ENCODE peak calls at places on chromosomes 5 and 9, in four cellular contexts. P, M, G and A are unnamed samples.

GRCh38 chr5:59296317-59297264 is 596.9 kb downstream of the PDE4D start:
- DNase-seq in P (no peak), M (no peak), G (no peak), A (no peak)

GRCh38 chr9:35306281-35306680 is 144.5 kb downstream of the UNC13B start:
- DNase-seq in M (no peak), P (no peak), G (no peak), A (no peak)

GRCh38 chr9:22548625-22549024 is 102.0 kb downstream of the DMRTA1 start:
- DNase-seq in M (no peak), P (no peak), G (no peak), A (no peak)

GRCh38 chr5:30401479-30402058 is 791.9 kb upstream of the CDH6 start:
- DNase-seq in P (no peak), M (no peak), G (no peak), A (peak)

GRCh38 chr5:77725646-77726045 is 50.5 kb downstream of the TBCA start:
- DNase-seq in M (no peak), G (no peak), P (no peak), A (no peak)

GRCh38 chr5:35248843-35249780 is 18.8 kb upstream of the PRLR start:
- DNase-seq in G (no peak), M (no peak), P (no peak), A (no peak)

GRCh38 chr9:128575469-128575868 is 23.1 kb downstream of the SPTAN1 start:
- DNase-seq in G (no peak), M (no peak), P (no peak), A (no peak)

GRCh38 chr5:132736853-132737833 is at the start of gene KIF3A:
- DNase-seq in G (peak), P (peak), M (peak), A (peak)

GRCh38 chr5:15807861-15808260 is 307.9 kb downstream of the FBXL7 start:
- DNase-seq in P (peak), M (no peak), G (peak), A (peak)

GRCh38 chr5:132184588-132184987 is 43.1 kb downstream of the P4HA2 start:
- DNase-seq in M (no peak), G (no peak), P (no peak), A (no peak)

GRCh38 chr9:91120200-91120599 is 241.5 kb downstream of the AUH start:
- DNase-seq in P (no peak), M (no peak), G (no peak), A (no peak)

GRCh38 chr9:135339378-135339973 is 140.1 kb upstream of the PPP1R26 start:
- DNase-seq in P (no peak), M (peak), G (no peak), A (no peak)

GRCh38 chr5:9562101-9562500 is 16.2 kb upstream of the SEMA5A start:
- DNase-seq in P (no peak), M (no peak), G (no peak), A (peak)

GRCh38 chr9:122463828-122464632 is 13.7 kb downstream of the OR1J1 start:
- DNase-seq in P (no peak), G (no peak), M (no peak), A (peak)

GRCh38 chr9:121556580-121556979 is 56.9 kb upstream of the GGTA1 start:
- DNase-seq in M (no peak), G (peak), P (peak), A (peak)

GRCh38 chr5:33438996-33439395 is 1.8 kb upstream of the TARS1 start:
- DNase-seq in P (no peak), M (no peak), G (no peak), A (no peak)

GRCh38 chr9:15714746-15715145 is 161.9 kb downstream of the CCDC171 start:
- DNase-seq in P (no peak), G (no peak), M (no peak), A (no peak)

GRCh38 chr5:20678814-20679298 is 690.9 kb upstream of the CDH18 start:
- DNase-seq in P (no peak), M (no peak), G (no peak), A (peak)

GRCh38 chr5:133457439-133457838 is 154.9 kb downstream of the FSTL4 start:
- DNase-seq in G (no peak), M (no peak), P (no peak), A (no peak)

GRCh38 chr5:56003179-56003578 is 8.4 kb upstream of the IL6ST start:
- DNase-seq in M (no peak), G (no peak), P (no peak), A (no peak)

GRCh38 chr5:78274540-78275197 is 19.8 kb downstream of the AP3B1 start:
- DNase-seq in M (no peak), P (no peak), G (no peak), A (no peak)

GRCh38 chr5:55364537-55365055 is 56.8 kb downstream of the MTREX start:
- DNase-seq in G (no peak), M (no peak), P (no peak), A (no peak)

GRCh38 chr9:13568851-13569618 is 289.5 kb upstream of the MPDZ start:
- DNase-seq in P (no peak), G (no peak), M (no peak), A (no peak)

GRCh38 chr5:178069909-178070308 is 43.4 kb upstream of the N4BP3 start:
- DNase-seq in G (no peak), M (peak), P (no peak), A (peak)

GRCh38 chr5:10668697-10669096 is 92.3 kb downstream of the DAP start:
- DNase-seq in G (no peak), P (no peak), M (no peak), A (no peak)

GRCh38 chr5:129460121-129460950 is at the start of gene ADAMTS19:
- DNase-seq in M (no peak), P (no peak), G (no peak), A (no peak)

GRCh38 chr5:117455236-117456233 is 880.9 kb upstream of the SEMA6A start:
- DNase-seq in M (peak), G (no peak), P (no peak), A (no peak)

GRCh38 chr9:83199240-83199639 is 136.3 kb upstream of the RASEF start:
- DNase-seq in G (no peak), P (peak), M (no peak), A (peak)

GRCh38 chr5:71816307-71816706 is 97.2 kb downstream of the CARTPT start:
- DNase-seq in P (no peak), M (no peak), G (no peak), A (no peak)

GRCh38 chr9:111915425-111915758 is 18.8 kb downstream of the UGCG start:
- DNase-seq in M (no peak), P (no peak), G (no peak), A (no peak)

DNA sequence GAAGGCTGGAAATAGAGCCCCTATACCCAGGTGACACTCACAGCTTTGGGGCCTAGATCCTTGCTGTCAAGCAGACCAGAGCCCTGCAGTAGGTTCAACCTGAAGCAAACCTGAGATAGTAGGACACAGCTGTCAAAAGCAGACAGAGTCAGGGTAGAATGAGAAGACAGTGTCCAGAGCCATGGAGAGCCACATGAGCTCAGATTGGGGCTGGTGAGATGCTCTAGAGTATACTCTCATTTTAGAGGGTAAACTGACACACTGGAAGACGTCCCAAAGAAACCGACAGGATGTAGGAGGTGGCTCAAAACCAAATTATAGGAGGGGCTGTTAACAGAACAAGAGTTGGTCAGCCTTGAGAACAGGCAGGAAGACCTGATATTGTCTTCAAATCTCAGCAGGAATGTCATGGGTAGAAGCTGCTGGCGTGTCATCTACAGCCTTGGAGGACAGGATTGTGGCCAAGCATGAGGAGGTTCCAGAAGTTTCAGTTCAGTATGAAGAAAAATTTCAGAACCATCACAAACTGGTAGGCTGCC is 11.5 kb downstream of the CCDC69 start:
- DNase-seq in P (no peak), G (no peak), M (no peak), A (no peak)
- TF ChIP-seq POLR2A in P (no peak), G (no peak), M (no peak), A (no peak)

GRCh38 chr9:88387733-88388202 is 476 bp upstream of the SPIN1 start:
- DNase-seq in M (peak), G (peak), P (peak), A (peak)
- TF ChIP-seq POLR2A in M (no peak), G (no peak), P (peak), A (peak)

GRCh38 chr9:18474778-18475177 is 825 bp downstream of the ADAMTSL1 start:
- DNase-seq in G (no peak), P (no peak), M (no peak), A (no peak)
- TF ChIP-seq POLR2A in G (no peak), P (no peak), M (no peak), A (no peak)

GRCh38 chr5:54325272-54325609 is 14.9 kb upstream of the ARL15 start:
- DNase-seq in P (no peak), G (no peak), M (no peak), A (no peak)
- TF ChIP-seq POLR2A in P (no peak), G (no peak), M (no peak), A (no peak)

GRCh38 chr9:136851941-136852663 is at the start of gene MAMDC4:
- DNase-seq in M (no peak), G (no peak), P (peak), A (no peak)
- TF ChIP-seq POLR2A in M (no peak), G (no peak), P (no peak), A (no peak)

DNA sequence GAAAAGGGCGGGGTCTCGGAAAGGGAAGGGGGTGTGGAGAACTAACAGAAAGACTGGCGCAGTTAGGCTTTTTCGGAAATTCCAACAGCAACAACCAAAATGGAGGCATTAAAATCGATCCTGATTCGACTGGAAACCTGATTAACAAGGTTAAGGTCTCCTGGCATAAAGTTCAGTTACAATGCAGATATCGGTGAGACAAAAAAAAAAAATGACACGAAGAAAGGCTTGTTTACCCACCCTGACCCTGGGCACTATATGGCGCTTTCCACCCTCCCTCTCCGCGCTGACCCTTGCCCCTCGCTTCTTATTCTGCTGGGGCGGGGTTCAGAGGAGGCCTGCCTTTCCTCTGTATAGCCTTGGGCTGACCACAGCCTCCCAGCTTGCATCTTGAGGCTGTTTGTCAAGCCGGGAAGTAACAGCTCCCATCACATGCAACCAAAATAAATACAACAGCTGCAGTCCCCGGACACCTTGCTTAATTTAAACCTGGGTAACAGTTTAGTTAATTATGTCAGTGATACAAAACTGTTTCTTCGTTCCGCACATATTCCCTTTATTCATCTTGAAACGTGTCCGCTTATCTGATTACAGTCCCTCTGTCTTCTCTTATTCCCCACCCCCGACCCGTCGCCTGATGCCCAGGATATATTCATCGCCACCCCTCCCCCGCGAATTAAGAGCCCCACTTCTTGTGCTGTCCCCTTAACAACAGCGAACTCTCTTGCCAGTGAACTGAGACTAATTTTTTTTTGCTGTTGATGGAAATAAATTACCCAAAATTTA is 808 bp upstream of the PJA2 start:
- DNase-seq in M (peak), G (peak), P (peak), A (peak)
- TF ChIP-seq POLR2A in M (no peak), G (no peak), P (peak), A (no peak)

GRCh38 chr9:124257070-124257864 is 482 bp upstream of the NEK6 start:
- DNase-seq in M (peak), G (no peak), P (peak), A (no peak)
- TF ChIP-seq POLR2A in M (no peak), G (no peak), P (no peak), A (no peak)

DNA sequence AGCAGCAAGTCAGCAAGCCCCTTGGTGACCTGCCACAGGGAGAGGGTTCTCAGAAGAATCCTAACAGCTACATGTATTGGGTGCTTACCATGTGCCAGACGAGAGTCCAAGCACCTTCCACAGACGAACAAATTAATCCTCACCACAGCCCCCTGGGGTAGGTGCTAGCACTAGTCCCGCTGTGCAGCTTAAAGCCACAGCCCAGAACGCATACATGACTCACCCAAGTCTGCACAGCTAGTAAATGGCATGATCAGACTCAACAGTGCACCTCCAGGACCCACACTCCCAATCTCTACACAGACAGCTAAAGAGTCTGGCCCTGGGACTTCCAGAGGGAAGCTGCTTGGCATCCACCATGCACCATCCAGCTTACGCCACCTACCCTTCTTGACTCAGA is 111.5 kb downstream of the PAX5 start:
- DNase-seq in M (no peak), P (no peak), G (no peak), A (peak)
- TF ChIP-seq POLR2A in M (no peak), P (no peak), G (no peak), A (no peak)